ENCODE peak calls at places on chromosomes 12 and 14, in seven cellular contexts. D is COR-L47; Y is left cardiac atrium; K is fibroblast of lung; U is mucosa of descending colon; A is stimulated activated CD4-positive, alpha-beta T cell treated with anti-CD3 and anti-CD28 coated beads, Interleukin-15, amount 100 ng/mL, for 48 hours; L is nephron progenitor cell. Q is an unnamed sample.

GRCh38 chr14:53814371-53814770 is 142.3 kb downstream of the BMP4 start:
- DNase-seq in D (no peak), Y (no peak), K (peak; percentile 23), U (no peak), A (no peak), L (no peak), Q (no peak)

GRCh38 chr14:53151867-53152626 is 1.1 kb downstream of the DDHD1 start:
- DNase-seq in D (peak; percentile 53), Y (peak; percentile 74), K (peak; percentile 41), U (peak; percentile 75), A (peak; percentile 56), L (peak; percentile 52), Q (peak; percentile 74)

GRCh38 chr12:31496257-31496656 is 94.7 kb downstream of the DENND5B start:
- DNase-seq in D (no peak), Y (no peak), K (no peak), U (no peak), A (no peak), L (no peak), Q (no peak)

GRCh38 chr12:121331268-121331667 is 20.9 kb downstream of the ANAPC5 start:
- DNase-seq in D (no peak), Y (no peak), K (no peak), U (no peak), A (no peak), L (no peak), Q (no peak)

GRCh38 chr12:123714302-123714627 is 2.1 kb downstream of the ATP6V0A2 start:
- DNase-seq in D (no peak), Y (no peak), K (no peak), U (no peak), A (peak; percentile 58), L (no peak), Q (no peak)

GRCh38 chr14:101708853-101709532 is 52.5 kb upstream of the PPP2R5C start:
- DNase-seq in D (no peak), Y (no peak), K (no peak), U (no peak), A (no peak), L (no peak), Q (no peak)

GRCh38 chr14:64625363-64626232 is 75.8 kb downstream of the PPP1R36 start:
- DNase-seq in D (no peak), Y (no peak), K (no peak), U (peak; percentile 62), A (no peak), L (no peak), Q (no peak)

GRCh38 chr12:110135012-110135411 is 10.9 kb downstream of the IFT81 start:
- DNase-seq in D (no peak), Y (no peak), K (peak; percentile 26), U (no peak), A (no peak), L (no peak), Q (no peak)

GRCh38 chr12:121325922-121326396 is 26.3 kb downstream of the ANAPC5 start:
- DNase-seq in D (no peak), Y (no peak), K (peak; percentile 40), U (no peak), A (no peak), L (no peak), Q (no peak)

GRCh38 chr14:73744175-73744867 is 30.1 kb upstream of the PNMA1 start:
- DNase-seq in D (no peak), Y (no peak), K (no peak), U (no peak), A (no peak), L (no peak), Q (no peak)

GRCh38 chr12:50753232-50753769 is 10.6 kb upstream of the ATF1 start:
- DNase-seq in D (no peak), Y (no peak), K (no peak), U (no peak), A (no peak), L (no peak), Q (no peak)

GRCh38 chr12:49331360-49332222 is 5.4 kb downstream of the C1QL4 start:
- DNase-seq in D (no peak), Y (peak; percentile 66), K (peak; percentile 83), U (peak; percentile 79), A (no peak), L (peak; percentile 75), Q (peak; percentile 81)

GRCh38 chr14:68975667-68976066 is 3.4 kb downstream of the ACTN1 start:
- DNase-seq in D (no peak), Y (peak; percentile 66), K (peak; percentile 73), U (no peak), A (no peak), L (no peak), Q (peak; percentile 89)

GRCh38 chr14:70448633-70449032 is 3.3 kb upstream of the ADAM21 start:
- DNase-seq in D (peak; percentile 6), Y (no peak), K (peak; percentile 73), U (no peak), A (no peak), L (no peak), Q (no peak)

GRCh38 chr12:69435644-69436043 is 34.5 kb upstream of the FRS2 start:
- DNase-seq in D (no peak), Y (no peak), K (peak; percentile 12), U (no peak), A (no peak), L (no peak), Q (no peak)

GRCh38 chr12:81450920-81451739 is 308.0 kb downstream of the PPFIA2 start:
- DNase-seq in D (peak; percentile 62), Y (peak; percentile 21), K (peak; percentile 76), U (no peak), A (no peak), L (peak; percentile 56), Q (no peak)

GRCh38 chr12:62749586-62749985 is 185.4 kb downstream of the PPM1H start:
- DNase-seq in D (no peak), Y (no peak), K (no peak), U (no peak), A (no peak), L (no peak), Q (no peak)

GRCh38 chr14:105204206-105204930 is 23.3 kb upstream of the NUDT14 start:
- DNase-seq in D (no peak), Y (peak; percentile 66), K (peak; percentile 11), U (peak; percentile 65), A (no peak), L (no peak), Q (no peak)

GRCh38 chr12:87870061-87870460 is 159.1 kb downstream of the C12orf50 start:
- DNase-seq in D (no peak), Y (no peak), K (peak; percentile 24), U (no peak), A (no peak), L (no peak), Q (no peak)